ENCODE peak calls at places on chromosomes 2 and 18, in four cellular contexts. U, X, L and Q are unnamed samples.

GRCh38 chr2:240247241-240247867 is 106.9 kb upstream of the OTOS start:
- DNase-seq in L (no peak), X (no peak), U (no peak), Q (peak; percentile 9)

GRCh38 chr2:205776139-205776538 is 93.8 kb downstream of the NRP2 start:
- DNase-seq in L (peak; percentile 74), U (peak; percentile 21), X (no peak), Q (peak; percentile 66)

GRCh38 chr2:62175728-62176127 is 20.2 kb upstream of the B3GNT2 start:
- DNase-seq in U (no peak), L (no peak), X (no peak), Q (no peak)

GRCh38 chr2:133411857-133412256 is 156.4 kb downstream of the NCKAP5 start:
- DNase-seq in U (no peak), L (peak; percentile 3), X (no peak), Q (no peak)

GRCh38 chr2:49770919-49771318 is 616.6 kb upstream of the FSHR start:
- DNase-seq in U (no peak), X (peak; percentile 14), L (peak; percentile 42), Q (no peak)

GRCh38 chr18:60112369-60112768 is 212.6 kb downstream of the PMAIP1 start:
- DNase-seq in L (no peak), U (no peak), X (no peak), Q (no peak)

GRCh38 chr18:35747894-35748472 is 166.4 kb downstream of the GALNT1 start:
- DNase-seq in X (no peak), L (no peak), U (no peak), Q (no peak)

GRCh38 chr2:75476778-75477177 is 84.0 kb downstream of the EVA1A start:
- DNase-seq in X (no peak), U (peak; percentile 67), L (no peak), Q (no peak)

GRCh38 chr2:217903859-217904613 is 98.8 kb downstream of the TNS1 start:
- DNase-seq in U (no peak), X (no peak), L (no peak), Q (peak; percentile 42)

GRCh38 chr18:76620326-76620813 is 125.3 kb upstream of the ZNF516 start:
- DNase-seq in X (no peak), U (peak; percentile 69), L (peak; percentile 97), Q (peak; percentile 57)

GRCh38 chr2:164841719-164842623 is at the start of gene COBLL1:
- DNase-seq in U (peak; percentile 47), X (peak; percentile 83), L (peak; percentile 30), Q (peak; percentile 91)

GRCh38 chr2:6639870-6640639 is 225.7 kb downstream of the CMPK2 start:
- DNase-seq in L (no peak), U (no peak), X (no peak), Q (no peak)

GRCh38 chr2:9649261-9649660 is 18.5 kb upstream of the YWHAQ start:
- DNase-seq in X (no peak), U (no peak), L (no peak), Q (no peak)

GRCh38 chr2:437772-438393 is 150.0 kb upstream of the ALKAL2 start:
- DNase-seq in X (peak; percentile 9), L (peak; percentile 73), U (no peak), Q (peak; percentile 35)

GRCh38 chr18:22473366-22473765 is 55.7 kb upstream of the CTAGE1 start:
- DNase-seq in U (peak; percentile 12), L (no peak), X (no peak), Q (no peak)

GRCh38 chr2:96359310-96359709 is 23.7 kb downstream of the NCAPH start:
- DNase-seq in X (no peak), U (no peak), L (peak; percentile 31), Q (no peak)

GRCh38 chr2:132975490-132976105 is 305.6 kb upstream of the LYPD1 start:
- DNase-seq in X (no peak), L (no peak), U (no peak), Q (no peak)

GRCh38 chr2:3294066-3294465 is 83.6 kb downstream of the EIPR1 start:
- DNase-seq in U (no peak), L (no peak), X (no peak), Q (no peak)

GRCh38 chr2:39948016-39948719 is 169.1 kb upstream of the THUMPD2 start:
- DNase-seq in L (no peak), U (peak; percentile 61), X (no peak), Q (no peak)

GRCh38 chr2:162146906-162147305 is 5.1 kb downstream of the GCG start:
- DNase-seq in X (no peak), U (peak; percentile 28), L (no peak), Q (no peak)

GRCh38 chr2:56565143-56565542 is 381.4 kb downstream of the CCDC85A start:
- DNase-seq in X (no peak), L (no peak), U (peak; percentile 42), Q (no peak)

GRCh38 chr18:30999186-30999585 is 43.4 kb downstream of the DSC3 start:
- DNase-seq in X (peak; percentile 5), L (peak; percentile 28), U (no peak), Q (no peak)

GRCh38 chr2:240250985-240251847 is 110.8 kb upstream of the OTOS start:
- DNase-seq in X (peak; percentile 87), L (peak; percentile 74), U (peak; percentile 84), Q (peak; percentile 74)

GRCh38 chr2:24231461-24231881 is 56.6 kb downstream of the FAM228A start:
- DNase-seq in U (peak; percentile 12), X (no peak), L (no peak), Q (no peak)

GRCh38 chr2:127811397-127811860 is 458 bp upstream of the WDR33 start:
- DNase-seq in L (no peak), U (no peak), X (no peak), Q (peak; percentile 45)

GRCh38 chr2:8633735-8634313 is 48.0 kb upstream of the ID2 start:
- DNase-seq in L (no peak), U (peak; percentile 75), X (peak; percentile 83), Q (no peak)

GRCh38 chr2:111071480-111072143 is 49.1 kb upstream of the BCL2L11 start:
- DNase-seq in X (no peak), L (peak; percentile 15), U (peak; percentile 58), Q (no peak)

GRCh38 chr2:231152800-231153557 is 28.1 kb upstream of the HTR2B start:
- DNase-seq in U (peak; percentile 15), X (no peak), L (no peak), Q (no peak)

GRCh38 chr2:240502059-240502429 is 55.7 kb downstream of the ANKMY1 start:
- DNase-seq in L (no peak), X (no peak), U (no peak), Q (peak; percentile 15)

GRCh38 chr2:69082430-69082997 is 69.5 kb downstream of the ANTXR1 start:
- DNase-seq in U (peak; percentile 67), X (peak; percentile 63), L (no peak), Q (peak; percentile 37)

GRCh38 chr18:41370740-41371623 is 584.1 kb upstream of the PIK3C3 start:
- DNase-seq in L (no peak), U (no peak), X (no peak), Q (no peak)

GRCh38 chr2:191478754-191479679 is 198.9 kb upstream of the NABP1 start:
- DNase-seq in L (no peak), U (no peak), X (no peak), Q (peak; percentile 50)

GRCh38 chr2:135150711-135151110 is 98.6 kb downstream of the RAB3GAP1 start:
- DNase-seq in U (no peak), X (no peak), L (no peak), Q (no peak)